ENCODE peak calls at places on chromosomes 13 and 19, in four cellular contexts. Q, I, X and L are unnamed samples.

GRCh38 chr19:55368701-55369563 is 1.3 kb downstream of the IL11 start:
- DNase-seq in X (peak; percentile 81), I (no peak), Q (no peak), L (no peak)

GRCh38 chr13:76016799-76017198 is 380.7 kb downstream of the LMO7 start:
- DNase-seq in X (peak; percentile 13), Q (no peak), I (peak; percentile 25), L (peak; percentile 68)

GRCh38 chr19:58522709-58523108 is 3.1 kb upstream of the ZBTB45 start:
- DNase-seq in Q (no peak), I (no peak), X (no peak), L (no peak)

GRCh38 chr13:42720116-42720857 is 61.1 kb upstream of the FAM216B start:
- DNase-seq in Q (peak; percentile 13), I (peak; percentile 7), X (peak; percentile 5), L (peak; percentile 39)

GRCh38 chr19:40425450-40426287 is at the start of gene SERTAD1:
- DNase-seq in I (peak; percentile 98), X (peak; percentile 99), Q (peak; percentile 96), L (peak; percentile 97)

GRCh38 chr13:66875264-66875663 is 354.9 kb downstream of the PCDH9 start:
- DNase-seq in X (no peak), Q (no peak), I (no peak), L (no peak)

GRCh38 chr19:3534375-3535234 is 4.4 kb upstream of the TEKTIP1 start:
- DNase-seq in X (no peak), Q (no peak), I (no peak), L (no peak)

GRCh38 chr19:31574251-31574973 is 225.2 kb upstream of the TSHZ3 start:
- DNase-seq in Q (no peak), X (no peak), I (no peak), L (no peak)

GRCh38 chr19:38869836-38870607 is 8.1 kb downstream of the RINL start:
- DNase-seq in X (no peak), Q (no peak), I (no peak), L (no peak)

GRCh38 chr19:47230122-47230920 is 678 bp downstream of the BBC3 start:
- DNase-seq in Q (no peak), X (peak; percentile 84), I (peak; percentile 32), L (peak; percentile 45)

GRCh38 chr13:51638497-51638871 is 54.2 kb downstream of the WDFY2 start:
- DNase-seq in Q (no peak), X (no peak), I (no peak), L (no peak)

GRCh38 chr13:55615080-55615479 is 1525.6 kb upstream of the PRR20A start:
- DNase-seq in I (no peak), Q (no peak), X (no peak), L (no peak)

GRCh38 chr13:51257187-51257586 is 35.0 kb downstream of the FAM124A start:
- DNase-seq in X (peak; percentile 8), I (no peak), Q (no peak), L (no peak)

GRCh38 chr13:99417821-99418662 is 83.2 kb upstream of the TM9SF2 start:
- DNase-seq in I (no peak), X (no peak), Q (no peak), L (no peak)

GRCh38 chr19:42076375-42076944 is 494 bp downstream of the ZNF574 start:
- DNase-seq in X (no peak), I (no peak), Q (no peak), L (no peak)

GRCh38 chr19:13098291-13099072 is 4.2 kb downstream of the LYL1 start:
- DNase-seq in X (peak; percentile 62), Q (no peak), I (no peak), L (no peak)

GRCh38 chr19:4368128-4368820 is 24.9 kb downstream of the MPND start:
- DNase-seq in I (no peak), Q (no peak), X (no peak), L (no peak)

GRCh38 chr13:97976551-97977375 is 23.3 kb downstream of the IPO5 start:
- DNase-seq in I (no peak), X (peak; percentile 14), Q (no peak), L (peak; percentile 40)

GRCh38 chr19:57620673-57621348 is 6.8 kb downstream of the ZNF134 start:
- DNase-seq in X (no peak), Q (no peak), I (no peak), L (no peak)

GRCh38 chr13:61664821-61665705 is 249.4 kb upstream of the PCDH20 start:
- DNase-seq in X (no peak), Q (no peak), I (peak; percentile 90), L (no peak)

GRCh38 chr13:76965759-76966421 is 17.6 kb downstream of the ACOD1 start:
- DNase-seq in I (no peak), Q (no peak), X (no peak), L (peak; percentile 63)

GRCh38 chr19:36213793-36214387 is 575 bp downstream of the ZNF565 start:
- DNase-seq in X (no peak), Q (no peak), I (no peak), L (peak; percentile 12)

GRCh38 chr13:48318014-48318713 is 14.6 kb downstream of the RB1 start:
- DNase-seq in Q (no peak), X (no peak), I (no peak), L (no peak)

GRCh38 chr19:6587998-6588507 is 2.9 kb downstream of the CD70 start:
- DNase-seq in Q (no peak), X (no peak), I (no peak), L (no peak)

GRCh38 chr19:34960103-34960805 is 3.8 kb downstream of the ZNF792 start:
- DNase-seq in Q (no peak), I (no peak), X (no peak), L (no peak)

GRCh38 chr19:942133-942645 is 16.4 kb downstream of the ARID3A start:
- DNase-seq in Q (no peak), X (no peak), I (no peak), L (no peak)

GRCh38 chr19:939439-939838 is 13.6 kb downstream of the ARID3A start:
- DNase-seq in Q (no peak), X (no peak), I (no peak), L (no peak)

GRCh38 chr19:941292-942132 is 15.7 kb downstream of the ARID3A start:
- DNase-seq in I (no peak), X (no peak), Q (no peak), L (no peak)

GRCh38 chr19:939922-940321 is 14.1 kb downstream of the ARID3A start:
- DNase-seq in I (no peak), X (no peak), Q (no peak), L (no peak)

DNA sequence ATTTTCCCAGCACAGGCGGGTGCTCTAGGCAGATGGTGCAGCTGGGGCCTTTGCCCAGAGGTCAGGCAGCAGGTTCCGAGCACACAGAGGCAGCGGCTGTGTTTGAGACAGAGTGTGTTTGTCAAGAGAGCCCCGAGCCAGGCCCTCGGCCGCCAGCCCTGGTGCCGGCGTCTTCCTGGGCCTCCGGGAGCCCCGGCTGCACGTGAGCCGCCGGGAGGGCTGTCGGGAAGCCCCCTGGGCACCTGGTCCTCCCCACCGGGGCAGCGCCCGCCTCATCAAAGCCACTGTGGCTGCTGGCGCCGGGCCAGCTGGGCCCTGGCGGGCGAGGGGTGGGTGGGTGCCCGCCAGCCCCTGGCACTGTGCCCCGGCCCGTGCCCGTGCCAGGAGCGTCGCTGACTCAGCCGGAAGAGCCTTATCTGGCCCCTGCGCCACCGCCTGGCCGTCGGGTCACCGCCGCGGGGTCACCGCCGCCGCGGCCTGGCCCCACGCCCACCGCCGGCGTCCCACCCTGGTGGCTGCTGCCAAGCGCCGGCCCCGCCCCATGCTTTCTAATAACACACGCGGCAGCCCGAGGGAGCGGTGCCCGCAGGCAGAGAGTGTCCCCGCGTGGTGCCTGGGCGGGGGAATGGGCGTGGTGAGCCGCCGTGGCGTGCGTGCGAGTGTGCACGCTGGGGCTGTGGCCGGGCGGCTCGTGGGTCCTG is 14.9 kb downstream of the ARID3A start:
- DNase-seq in X (no peak), Q (no peak), I (no peak), L (no peak)
- TF ChIP-seq TARDBP in X (no peak), Q (no peak), I (no peak), L (no peak)

GRCh38 chr13:46578590-46578975 is 25.6 kb downstream of the LRCH1 start:
- DNase-seq in Q (no peak), I (no peak), X (no peak), L (no peak)
- TF ChIP-seq SP1 in Q (peak; percentile 38), I (no peak), X (no peak), L (no peak)

GRCh38 chr13:26067601-26068000 is 15.8 kb upstream of the SHISA2 start:
- DNase-seq in X (no peak), Q (no peak), I (no peak), L (no peak)

GRCh38 chr13:26058704-26059103 is 6.9 kb upstream of the SHISA2 start:
- DNase-seq in I (no peak), Q (no peak), X (no peak), L (no peak)

GRCh38 chr13:26060366-26060765 is 8.6 kb upstream of the SHISA2 start:
- DNase-seq in Q (no peak), I (no peak), X (no peak), L (no peak)

GRCh38 chr13:26061947-26062346 is 10.1 kb upstream of the SHISA2 start:
- DNase-seq in X (no peak), Q (no peak), I (no peak), L (no peak)

DNA sequence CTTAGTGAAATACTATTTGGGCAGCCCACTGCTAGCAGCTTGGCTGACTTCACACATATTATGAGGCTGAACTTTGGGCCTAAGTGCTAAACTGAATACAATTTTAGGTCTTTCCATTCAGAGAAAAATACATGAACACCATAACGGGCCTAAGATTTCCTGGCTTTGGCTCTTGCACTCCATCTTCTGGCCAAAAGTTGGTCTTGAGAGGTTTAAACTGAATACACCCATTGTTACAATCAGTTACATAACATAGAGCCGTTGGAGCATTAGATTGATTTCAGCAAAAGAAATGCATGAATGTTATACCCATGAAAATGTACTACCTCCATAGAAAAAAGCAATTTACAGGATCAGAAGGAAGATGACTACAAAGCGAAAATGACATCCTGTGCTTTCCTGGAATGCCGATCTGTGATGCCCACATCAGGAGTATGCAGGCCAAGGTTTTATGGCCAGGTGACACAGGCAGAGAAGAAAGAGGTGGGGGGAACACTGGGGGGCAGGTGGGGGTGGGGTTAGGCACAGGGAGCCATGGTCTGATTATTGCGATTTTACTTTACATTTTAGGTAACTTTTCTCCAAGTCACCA is 11.1 kb upstream of the SHISA2 start:
- DNase-seq in Q (no peak), I (peak; percentile 59), X (no peak), L (peak; percentile 18)
- TF ChIP-seq TARDBP in Q (no peak), I (no peak), X (no peak), L (no peak)

GRCh38 chr19:30522359-30522758 is 150.2 kb downstream of the ZNF536 start:
- DNase-seq in Q (no peak), X (no peak), I (no peak), L (no peak)
- TF ChIP-seq SP1 in Q (no peak), X (no peak), I (no peak), L (no peak)